ENCODE peak calls at places on chromosomes 5 and 9, in nine cellular contexts. One of them, this sample, is unnamed.

GRCh38 chr9:116156621-116157314 is 3.2 kb downstream of the PAPPA start:
- DNase-seq in left lung: peak; percentile 55
- DNase-seq in non-pigmented ciliary epithelial cell: no peak
- DNase-seq in activated T-helper 1 cell treated with Interleukin-2 at 50 U/mL for 16 hours: no peak
- DNase-seq in KBM-7: no peak
- DNase-seq in nephron progenitor cell: peak; percentile 30
- DNase-seq in WTC11: peak; percentile 56
- DNase-seq in neural crest cell: no peak
- DNase-seq in stimulated activated CD8-positive, alpha-beta memory T cell treated with anti-CD3 and anti-CD28 coated beads, Interleukin-7, amount 100 ng/mL, for 24 hours: no peak
- DNase-seq in this sample: no peak

GRCh38 chr5:78837836-78838235 is 147.3 kb downstream of the ARSB start:
- DNase-seq in left lung: no peak
- DNase-seq in non-pigmented ciliary epithelial cell: no peak
- DNase-seq in activated T-helper 1 cell treated with Interleukin-2 at 50 U/mL for 16 hours: no peak
- DNase-seq in KBM-7: no peak
- DNase-seq in nephron progenitor cell: no peak
- DNase-seq in WTC11: no peak
- DNase-seq in neural crest cell: no peak
- DNase-seq in stimulated activated CD8-positive, alpha-beta memory T cell treated with anti-CD3 and anti-CD28 coated beads, Interleukin-7, amount 100 ng/mL, for 24 hours: no peak
- DNase-seq in this sample: no peak

GRCh38 chr5:61182449-61182848 is 20.2 kb upstream of the SMIM15 start:
- DNase-seq in left lung: no peak
- DNase-seq in non-pigmented ciliary epithelial cell: no peak
- DNase-seq in activated T-helper 1 cell treated with Interleukin-2 at 50 U/mL for 16 hours: no peak
- DNase-seq in KBM-7: peak; percentile 18
- DNase-seq in nephron progenitor cell: no peak
- DNase-seq in WTC11: no peak
- DNase-seq in neural crest cell: no peak
- DNase-seq in stimulated activated CD8-positive, alpha-beta memory T cell treated with anti-CD3 and anti-CD28 coated beads, Interleukin-7, amount 100 ng/mL, for 24 hours: no peak
- DNase-seq in this sample: no peak

GRCh38 chr9:86454701-86455402 is 100.6 kb upstream of the TUT7 start:
- DNase-seq in left lung: no peak
- DNase-seq in non-pigmented ciliary epithelial cell: no peak
- DNase-seq in activated T-helper 1 cell treated with Interleukin-2 at 50 U/mL for 16 hours: no peak
- DNase-seq in KBM-7: no peak
- DNase-seq in nephron progenitor cell: no peak
- DNase-seq in WTC11: no peak
- DNase-seq in neural crest cell: no peak
- DNase-seq in stimulated activated CD8-positive, alpha-beta memory T cell treated with anti-CD3 and anti-CD28 coated beads, Interleukin-7, amount 100 ng/mL, for 24 hours: no peak
- DNase-seq in this sample: no peak

GRCh38 chr9:98819231-98819630 is 11.8 kb downstream of the GALNT12 start:
- DNase-seq in left lung: no peak
- DNase-seq in non-pigmented ciliary epithelial cell: no peak
- DNase-seq in activated T-helper 1 cell treated with Interleukin-2 at 50 U/mL for 16 hours: no peak
- DNase-seq in KBM-7: no peak
- DNase-seq in nephron progenitor cell: no peak
- DNase-seq in WTC11: no peak
- DNase-seq in neural crest cell: no peak
- DNase-seq in stimulated activated CD8-positive, alpha-beta memory T cell treated with anti-CD3 and anti-CD28 coated beads, Interleukin-7, amount 100 ng/mL, for 24 hours: no peak
- DNase-seq in this sample: no peak

GRCh38 chr9:125544988-125545651 is 161.9 kb downstream of the MAPKAP1 start:
- DNase-seq in left lung: no peak
- DNase-seq in non-pigmented ciliary epithelial cell: no peak
- DNase-seq in activated T-helper 1 cell treated with Interleukin-2 at 50 U/mL for 16 hours: no peak
- DNase-seq in KBM-7: no peak
- DNase-seq in nephron progenitor cell: no peak
- DNase-seq in WTC11: no peak
- DNase-seq in neural crest cell: no peak
- DNase-seq in stimulated activated CD8-positive, alpha-beta memory T cell treated with anti-CD3 and anti-CD28 coated beads, Interleukin-7, amount 100 ng/mL, for 24 hours: no peak
- DNase-seq in this sample: no peak

GRCh38 chr5:160199410-160199911 is 29.8 kb upstream of the FABP6 start:
- DNase-seq in left lung: peak; percentile 98
- DNase-seq in non-pigmented ciliary epithelial cell: no peak
- DNase-seq in activated T-helper 1 cell treated with Interleukin-2 at 50 U/mL for 16 hours: peak; percentile 53
- DNase-seq in KBM-7: peak; percentile 70
- DNase-seq in nephron progenitor cell: peak; percentile 92
- DNase-seq in WTC11: peak; percentile 72
- DNase-seq in neural crest cell: peak; percentile 89
- DNase-seq in stimulated activated CD8-positive, alpha-beta memory T cell treated with anti-CD3 and anti-CD28 coated beads, Interleukin-7, amount 100 ng/mL, for 24 hours: peak; percentile 69
- DNase-seq in this sample: peak; percentile 96

GRCh38 chr5:168714046-168714445 is 134.9 kb upstream of the PANK3 start:
- DNase-seq in left lung: no peak
- DNase-seq in non-pigmented ciliary epithelial cell: no peak
- DNase-seq in activated T-helper 1 cell treated with Interleukin-2 at 50 U/mL for 16 hours: no peak
- DNase-seq in KBM-7: no peak
- DNase-seq in nephron progenitor cell: no peak
- DNase-seq in WTC11: no peak
- DNase-seq in neural crest cell: no peak
- DNase-seq in stimulated activated CD8-positive, alpha-beta memory T cell treated with anti-CD3 and anti-CD28 coated beads, Interleukin-7, amount 100 ng/mL, for 24 hours: no peak
- DNase-seq in this sample: no peak

GRCh38 chr5:157518963-157519362 is 56.6 kb downstream of the ADAM19 start:
- DNase-seq in left lung: no peak
- DNase-seq in non-pigmented ciliary epithelial cell: no peak
- DNase-seq in activated T-helper 1 cell treated with Interleukin-2 at 50 U/mL for 16 hours: no peak
- DNase-seq in KBM-7: no peak
- DNase-seq in nephron progenitor cell: no peak
- DNase-seq in WTC11: no peak
- DNase-seq in neural crest cell: no peak
- DNase-seq in stimulated activated CD8-positive, alpha-beta memory T cell treated with anti-CD3 and anti-CD28 coated beads, Interleukin-7, amount 100 ng/mL, for 24 hours: no peak
- DNase-seq in this sample: no peak

GRCh38 chr9:126592461-126592860 is 21.3 kb upstream of the LMX1B start:
- DNase-seq in left lung: no peak
- DNase-seq in non-pigmented ciliary epithelial cell: no peak
- DNase-seq in activated T-helper 1 cell treated with Interleukin-2 at 50 U/mL for 16 hours: no peak
- DNase-seq in KBM-7: no peak
- DNase-seq in nephron progenitor cell: no peak
- DNase-seq in WTC11: no peak
- DNase-seq in neural crest cell: no peak
- DNase-seq in stimulated activated CD8-positive, alpha-beta memory T cell treated with anti-CD3 and anti-CD28 coated beads, Interleukin-7, amount 100 ng/mL, for 24 hours: no peak
- DNase-seq in this sample: no peak

GRCh38 chr5:116671211-116671736 is 96.7 kb upstream of the SEMA6A start:
- DNase-seq in left lung: no peak
- DNase-seq in non-pigmented ciliary epithelial cell: no peak
- DNase-seq in activated T-helper 1 cell treated with Interleukin-2 at 50 U/mL for 16 hours: no peak
- DNase-seq in KBM-7: no peak
- DNase-seq in nephron progenitor cell: no peak
- DNase-seq in WTC11: no peak
- DNase-seq in neural crest cell: no peak
- DNase-seq in stimulated activated CD8-positive, alpha-beta memory T cell treated with anti-CD3 and anti-CD28 coated beads, Interleukin-7, amount 100 ng/mL, for 24 hours: no peak
- DNase-seq in this sample: no peak

GRCh38 chr5:59042201-59042600 is 459.3 kb downstream of the RAB3C start:
- DNase-seq in left lung: no peak
- DNase-seq in non-pigmented ciliary epithelial cell: no peak
- DNase-seq in activated T-helper 1 cell treated with Interleukin-2 at 50 U/mL for 16 hours: no peak
- DNase-seq in KBM-7: no peak
- DNase-seq in nephron progenitor cell: no peak
- DNase-seq in WTC11: no peak
- DNase-seq in neural crest cell: no peak
- DNase-seq in stimulated activated CD8-positive, alpha-beta memory T cell treated with anti-CD3 and anti-CD28 coated beads, Interleukin-7, amount 100 ng/mL, for 24 hours: no peak
- DNase-seq in this sample: no peak

GRCh38 chr5:120466337-120467006 is 2.4 kb downstream of the PRR16 start:
- DNase-seq in left lung: no peak
- DNase-seq in non-pigmented ciliary epithelial cell: no peak
- DNase-seq in activated T-helper 1 cell treated with Interleukin-2 at 50 U/mL for 16 hours: no peak
- DNase-seq in KBM-7: no peak
- DNase-seq in nephron progenitor cell: no peak
- DNase-seq in WTC11: no peak
- DNase-seq in neural crest cell: no peak
- DNase-seq in stimulated activated CD8-positive, alpha-beta memory T cell treated with anti-CD3 and anti-CD28 coated beads, Interleukin-7, amount 100 ng/mL, for 24 hours: no peak
- DNase-seq in this sample: no peak

GRCh38 chr5:151063136-151063544 is 17.7 kb downstream of the TNIP1 start:
- DNase-seq in left lung: no peak
- DNase-seq in non-pigmented ciliary epithelial cell: peak; percentile 68
- DNase-seq in activated T-helper 1 cell treated with Interleukin-2 at 50 U/mL for 16 hours: no peak
- DNase-seq in KBM-7: peak; percentile 19
- DNase-seq in nephron progenitor cell: no peak
- DNase-seq in WTC11: no peak
- DNase-seq in neural crest cell: no peak
- DNase-seq in stimulated activated CD8-positive, alpha-beta memory T cell treated with anti-CD3 and anti-CD28 coated beads, Interleukin-7, amount 100 ng/mL, for 24 hours: no peak
- DNase-seq in this sample: peak; percentile 54